ENCODE peak calls at places on chromosomes 4 and X, in five cellular contexts. One of them, this sample, is unnamed.

GRCh38 chr4:73734405-73735070 is 5.8 kb upstream of the CXCL8 start:
- DNase-seq in SK-N-SH: no peak
- DNase-seq in H9: no peak
- DNase-seq in mammary epithelial cell: peak; percentile 33
- DNase-seq in neural progenitor cell: no peak
- DNase-seq in this sample: no peak

GRCh38 chr4:3168029-3168428 is 80.9 kb upstream of the MSANTD1 start:
- DNase-seq in SK-N-SH: peak; percentile 10
- DNase-seq in H9: no peak
- DNase-seq in mammary epithelial cell: peak; percentile 30
- DNase-seq in neural progenitor cell: no peak
- DNase-seq in this sample: peak; percentile 4

GRCh38 chrX:1606476-1606875 is 8.4 kb upstream of the ASMT start:
- DNase-seq in SK-N-SH: no peak
- DNase-seq in H9: no peak
- DNase-seq in mammary epithelial cell: no peak
- DNase-seq in neural progenitor cell: no peak
- DNase-seq in this sample: no peak

GRCh38 chr4:80586716-80587115 is 251.2 kb downstream of the CFAP299 start:
- DNase-seq in SK-N-SH: no peak
- DNase-seq in H9: no peak
- DNase-seq in mammary epithelial cell: peak; percentile 48
- DNase-seq in neural progenitor cell: no peak
- DNase-seq in this sample: no peak

GRCh38 chr4:76572224-76572623 is 137.2 kb downstream of the SHROOM3 start:
- DNase-seq in SK-N-SH: no peak
- DNase-seq in H9: no peak
- DNase-seq in mammary epithelial cell: no peak
- DNase-seq in neural progenitor cell: no peak
- DNase-seq in this sample: no peak

GRCh38 chrX:45198706-45199105 is 2.0 kb downstream of the DIPK2B start:
- DNase-seq in SK-N-SH: no peak
- DNase-seq in H9: no peak
- DNase-seq in mammary epithelial cell: no peak
- DNase-seq in neural progenitor cell: no peak
- DNase-seq in this sample: no peak

GRCh38 chrX:17591741-17592110 is 145.6 kb upstream of the SCML1 start:
- DNase-seq in SK-N-SH: no peak
- DNase-seq in H9: no peak
- DNase-seq in mammary epithelial cell: peak; percentile 72
- DNase-seq in neural progenitor cell: no peak
- DNase-seq in this sample: no peak

GRCh38 chr4:93042746-93043145 is 739.0 kb downstream of the GRID2 start:
- DNase-seq in SK-N-SH: no peak
- DNase-seq in H9: no peak
- DNase-seq in mammary epithelial cell: no peak
- DNase-seq in neural progenitor cell: no peak
- DNase-seq in this sample: no peak

GRCh38 chr4:2281575-2282343 is 19.9 kb upstream of the MXD4 start:
- DNase-seq in SK-N-SH: no peak
- DNase-seq in H9: no peak
- DNase-seq in mammary epithelial cell: no peak
- DNase-seq in neural progenitor cell: no peak
- DNase-seq in this sample: peak; percentile 81

GRCh38 chr4:47482326-47482725 is 2.7 kb upstream of the ATP10D start:
- DNase-seq in SK-N-SH: no peak
- DNase-seq in H9: no peak
- DNase-seq in mammary epithelial cell: peak; percentile 71
- DNase-seq in neural progenitor cell: no peak
- DNase-seq in this sample: no peak

GRCh38 chrX:70485466-70485865 is 40.8 kb downstream of the DLG3 start:
- DNase-seq in SK-N-SH: no peak
- DNase-seq in H9: no peak
- DNase-seq in mammary epithelial cell: no peak
- DNase-seq in neural progenitor cell: no peak
- DNase-seq in this sample: no peak

GRCh38 chr4:8747896-8748575 is 123.6 kb downstream of the HMX1 start:
- DNase-seq in SK-N-SH: no peak
- DNase-seq in H9: no peak
- DNase-seq in mammary epithelial cell: no peak
- DNase-seq in neural progenitor cell: no peak
- DNase-seq in this sample: no peak

GRCh38 chr4:166324321-166324720 is 451.3 kb downstream of the TLL1 start:
- DNase-seq in SK-N-SH: peak; percentile 3
- DNase-seq in H9: peak; percentile 42
- DNase-seq in mammary epithelial cell: peak; percentile 30
- DNase-seq in neural progenitor cell: peak; percentile 54
- DNase-seq in this sample: peak; percentile 6

GRCh38 chr4:48047421-48047844 is 30.9 kb downstream of the NIPAL1 start:
- DNase-seq in SK-N-SH: no peak
- DNase-seq in H9: no peak
- DNase-seq in mammary epithelial cell: no peak
- DNase-seq in neural progenitor cell: no peak
- DNase-seq in this sample: peak; percentile 90

GRCh38 chrX:14616301-14616700 is 87.0 kb downstream of the GLRA2 start:
- DNase-seq in SK-N-SH: no peak
- DNase-seq in H9: no peak
- DNase-seq in mammary epithelial cell: no peak
- DNase-seq in neural progenitor cell: no peak
- DNase-seq in this sample: no peak

GRCh38 chr4:101020956-101021355 is 326.4 kb downstream of the PPP3CA start:
- DNase-seq in SK-N-SH: no peak
- DNase-seq in H9: no peak
- DNase-seq in mammary epithelial cell: peak; percentile 66
- DNase-seq in neural progenitor cell: no peak
- DNase-seq in this sample: no peak

GRCh38 chr4:78058591-78059523 is 1.7 kb downstream of the FRAS1 start:
- DNase-seq in SK-N-SH: peak; percentile 72
- DNase-seq in H9: peak; percentile 72
- DNase-seq in mammary epithelial cell: peak; percentile 50
- DNase-seq in neural progenitor cell: peak; percentile 91
- DNase-seq in this sample: peak; percentile 7

GRCh38 chr4:39044947-39045734 is 12.9 kb upstream of the TMEM156 start:
- DNase-seq in SK-N-SH: peak; percentile 82
- DNase-seq in H9: peak; percentile 44
- DNase-seq in mammary epithelial cell: peak; percentile 18
- DNase-seq in neural progenitor cell: peak; percentile 80
- DNase-seq in this sample: peak; percentile 63

GRCh38 chr4:132266374-132266773 is 882.7 kb upstream of the PCDH10 start:
- DNase-seq in SK-N-SH: no peak
- DNase-seq in H9: no peak
- DNase-seq in mammary epithelial cell: no peak
- DNase-seq in neural progenitor cell: no peak
- DNase-seq in this sample: peak; percentile 97

GRCh38 chrX:109281478-109282275 is 200.2 kb downstream of the GUCY2F start:
- DNase-seq in SK-N-SH: no peak
- DNase-seq in H9: no peak
- DNase-seq in mammary epithelial cell: peak; percentile 5
- DNase-seq in neural progenitor cell: peak; percentile 7
- DNase-seq in this sample: no peak

GRCh38 chr4:165986956-165987698 is 114.1 kb downstream of the TLL1 start:
- DNase-seq in SK-N-SH: no peak
- DNase-seq in H9: no peak
- DNase-seq in mammary epithelial cell: no peak
- DNase-seq in neural progenitor cell: peak; percentile 15
- DNase-seq in this sample: no peak

GRCh38 chr4:64781737-64782326 is 372.6 kb upstream of the TECRL start:
- DNase-seq in SK-N-SH: peak; percentile 2
- DNase-seq in H9: no peak
- DNase-seq in mammary epithelial cell: peak; percentile 34
- DNase-seq in neural progenitor cell: peak; percentile 2
- DNase-seq in this sample: peak; percentile 8

GRCh38 chrX:65609237-65609636 is 58.2 kb upstream of the MSN start:
- DNase-seq in SK-N-SH: no peak
- DNase-seq in H9: no peak
- DNase-seq in mammary epithelial cell: no peak
- DNase-seq in neural progenitor cell: no peak
- DNase-seq in this sample: no peak

GRCh38 chrX:103586314-103586646 is 965 bp downstream of the TCEAL4 start:
- DNase-seq in SK-N-SH: peak; percentile 6
- DNase-seq in H9: no peak
- DNase-seq in mammary epithelial cell: peak; percentile 12
- DNase-seq in neural progenitor cell: no peak
- DNase-seq in this sample: no peak

GRCh38 chr4:2284161-2284933 is 22.4 kb upstream of the MXD4 start:
- DNase-seq in SK-N-SH: no peak
- DNase-seq in H9: no peak
- DNase-seq in mammary epithelial cell: no peak
- DNase-seq in neural progenitor cell: no peak
- DNase-seq in this sample: no peak

GRCh38 chr4:5139141-5139540 is 87.9 kb downstream of the STK32B start:
- DNase-seq in SK-N-SH: no peak
- DNase-seq in H9: no peak
- DNase-seq in mammary epithelial cell: no peak
- DNase-seq in neural progenitor cell: no peak
- DNase-seq in this sample: no peak

GRCh38 chr4:2817136-2817535 is 24.3 kb downstream of the SH3BP2 start:
- DNase-seq in SK-N-SH: no peak
- DNase-seq in H9: no peak
- DNase-seq in mammary epithelial cell: no peak
- DNase-seq in neural progenitor cell: no peak
- DNase-seq in this sample: no peak

GRCh38 chr4:186737427-186737826 is 13.8 kb upstream of the FAT1 start:
- DNase-seq in SK-N-SH: no peak
- DNase-seq in H9: peak; percentile 52
- DNase-seq in mammary epithelial cell: no peak
- DNase-seq in neural progenitor cell: no peak
- DNase-seq in this sample: no peak

GRCh38 chr4:149521611-149522010 is 294.0 kb downstream of the IQCM start:
- DNase-seq in SK-N-SH: no peak
- DNase-seq in H9: no peak
- DNase-seq in mammary epithelial cell: no peak
- DNase-seq in neural progenitor cell: peak; percentile 31
- DNase-seq in this sample: no peak

GRCh38 chr4:27779827-27780226 is 919.2 kb downstream of the STIM2 start:
- DNase-seq in SK-N-SH: no peak
- DNase-seq in H9: peak; percentile 33
- DNase-seq in mammary epithelial cell: no peak
- DNase-seq in neural progenitor cell: no peak
- DNase-seq in this sample: no peak

GRCh38 chr4:141220271-141220654 is 432 bp upstream of the ZNF330 start:
- DNase-seq in SK-N-SH: no peak
- DNase-seq in H9: peak; percentile 36
- DNase-seq in mammary epithelial cell: no peak
- DNase-seq in neural progenitor cell: peak; percentile 2
- DNase-seq in this sample: no peak

GRCh38 chr4:140061194-140061593 is 92.8 kb downstream of the MAML3 start:
- DNase-seq in SK-N-SH: no peak
- DNase-seq in H9: no peak
- DNase-seq in mammary epithelial cell: no peak
- DNase-seq in neural progenitor cell: no peak
- DNase-seq in this sample: no peak

GRCh38 chr4:140059159-140059558 is 94.8 kb downstream of the MAML3 start:
- DNase-seq in SK-N-SH: no peak
- DNase-seq in H9: no peak
- DNase-seq in mammary epithelial cell: peak; percentile 35
- DNase-seq in neural progenitor cell: no peak
- DNase-seq in this sample: no peak

GRCh38 chr4:140054861-140055260 is 99.1 kb downstream of the MAML3 start:
- DNase-seq in SK-N-SH: no peak
- DNase-seq in H9: no peak
- DNase-seq in mammary epithelial cell: no peak
- DNase-seq in neural progenitor cell: no peak
- DNase-seq in this sample: no peak

GRCh38 chr4:140056015-140056414 is 98.0 kb downstream of the MAML3 start:
- DNase-seq in SK-N-SH: no peak
- DNase-seq in H9: no peak
- DNase-seq in mammary epithelial cell: no peak
- DNase-seq in neural progenitor cell: peak; percentile 12
- DNase-seq in this sample: no peak

GRCh38 chr4:140057693-140058092 is 96.3 kb downstream of the MAML3 start:
- DNase-seq in SK-N-SH: no peak
- DNase-seq in H9: no peak
- DNase-seq in mammary epithelial cell: no peak
- DNase-seq in neural progenitor cell: no peak
- DNase-seq in this sample: no peak
- H3K4me1 ChIP-seq in SK-N-SH: peaks cover 19% of the 10 kb centered on the region
- H3K4me1 ChIP-seq in H9: no peaks in the 10 kb centered on the region
- H3K4me1 ChIP-seq in mammary epithelial cell: no peaks in the 10 kb centered on the region
- H3K4me1 ChIP-seq in neural progenitor cell: peaks cover 5% of the 10 kb centered on the region
- H3K4me1 ChIP-seq in this sample: peaks cover 11% of the 10 kb centered on the region

GRCh38 chr4:56655627-56656345 is 25.3 kb downstream of the HOPX start:
- DNase-seq in SK-N-SH: peak; percentile 84
- DNase-seq in H9: no peak
- DNase-seq in mammary epithelial cell: no peak
- DNase-seq in neural progenitor cell: peak; percentile 40
- DNase-seq in this sample: no peak
- H2AFZ ChIP-seq in SK-N-SH: peak overlapping the region; percentile 86
- H2AFZ ChIP-seq in H9: no peak overlapping the region
- H2AFZ ChIP-seq in mammary epithelial cell: peak overlapping the region; percentile 81
- H2AFZ ChIP-seq in neural progenitor cell: peak overlapping the region; percentile 87
- H2AFZ ChIP-seq in this sample: no peak overlapping the region

GRCh38 chr4:148435654-148436406 is 6.4 kb downstream of the NR3C2 start:
- DNase-seq in SK-N-SH: no peak
- DNase-seq in H9: no peak
- DNase-seq in mammary epithelial cell: no peak
- DNase-seq in neural progenitor cell: no peak
- DNase-seq in this sample: no peak

GRCh38 chr4:148436512-148436911 is 5.7 kb downstream of the NR3C2 start:
- DNase-seq in SK-N-SH: no peak
- DNase-seq in H9: no peak
- DNase-seq in mammary epithelial cell: no peak
- DNase-seq in neural progenitor cell: no peak
- DNase-seq in this sample: no peak

GRCh38 chr4:148437439-148437838 is 4.8 kb downstream of the NR3C2 start:
- DNase-seq in SK-N-SH: no peak
- DNase-seq in H9: no peak
- DNase-seq in mammary epithelial cell: no peak
- DNase-seq in neural progenitor cell: no peak
- DNase-seq in this sample: no peak

GRCh38 chr4:148441624-148441985 is 609 bp downstream of the NR3C2 start:
- DNase-seq in SK-N-SH: peak; percentile 13
- DNase-seq in H9: no peak
- DNase-seq in mammary epithelial cell: no peak
- DNase-seq in neural progenitor cell: peak; percentile 37
- DNase-seq in this sample: no peak

GRCh38 chr4:148438047-148438446 is 4.2 kb downstream of the NR3C2 start:
- DNase-seq in SK-N-SH: no peak
- DNase-seq in H9: no peak
- DNase-seq in mammary epithelial cell: no peak
- DNase-seq in neural progenitor cell: peak; percentile 3
- DNase-seq in this sample: no peak
- H3K4me1 ChIP-seq in SK-N-SH: peaks cover 8% of the 10 kb centered on the region
- H3K4me1 ChIP-seq in H9: no peaks in the 10 kb centered on the region
- H3K4me1 ChIP-seq in mammary epithelial cell: peaks cover 6% of the 10 kb centered on the region
- H3K4me1 ChIP-seq in neural progenitor cell: peaks cover 7% of the 10 kb centered on the region
- H3K4me1 ChIP-seq in this sample: no peaks in the 10 kb centered on the region

DNA sequence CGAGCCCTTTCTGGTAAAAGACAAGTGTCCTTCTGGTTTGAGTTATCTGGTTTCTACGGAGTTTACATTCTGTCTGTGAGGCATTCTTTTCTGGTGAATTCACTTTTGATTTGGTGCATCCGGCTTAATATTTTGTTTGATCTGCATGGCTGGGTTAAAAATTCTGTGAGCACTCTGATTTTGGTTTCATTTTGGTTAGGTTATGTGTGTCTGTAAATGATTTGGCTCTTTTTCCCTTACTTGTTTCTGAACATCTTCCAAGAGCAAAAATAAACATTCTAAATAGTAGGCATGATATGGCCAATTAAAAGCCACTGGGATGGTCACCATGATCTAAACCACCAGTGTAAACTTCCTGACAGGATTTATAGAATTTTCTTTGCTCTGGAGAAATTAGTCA is 85.7 kb upstream of the PTPN13 start:
- DNase-seq in SK-N-SH: no peak
- DNase-seq in H9: no peak
- DNase-seq in mammary epithelial cell: no peak
- DNase-seq in neural progenitor cell: no peak
- DNase-seq in this sample: no peak
- H2AFZ ChIP-seq in SK-N-SH: peak overlapping the region; percentile 41
- H2AFZ ChIP-seq in H9: no peak overlapping the region
- H2AFZ ChIP-seq in mammary epithelial cell: no peak overlapping the region
- H2AFZ ChIP-seq in neural progenitor cell: no peak overlapping the region
- H2AFZ ChIP-seq in this sample: no peak overlapping the region

This sample was measured in OCI-LY7.